ENCODE peak calls at places on chromosome 2, in four cellular contexts. Z is activated CD8-positive, alpha-beta memory T cell treated with anti-CD3 and anti-CD28 coated beads for 24 hours; K is glutamatergic neuron; A is EH. P is an unnamed sample.

GRCh38 chr2:24009680-24010476 is at the start of gene MFSD2B:
- DNase-seq in Z (no peak), K (peak; percentile 34), A (peak; percentile 19), P (peak; percentile 37)

GRCh38 chr2:47660167-47660566 is 122.8 kb upstream of the MSH6 start:
- DNase-seq in Z (no peak), K (no peak), A (no peak), P (no peak)

GRCh38 chr2:168948621-168949212 is 47.6 kb downstream of the G6PC2 start:
- DNase-seq in Z (no peak), K (no peak), A (peak; percentile 19), P (peak; percentile 23)

GRCh38 chr2:172373761-172374160 is 53.6 kb upstream of the ITGA6 start:
- DNase-seq in Z (no peak), K (no peak), A (peak; percentile 27), P (no peak)

GRCh38 chr2:71513096-71513495 is 59.7 kb downstream of the DYSF start:
- DNase-seq in Z (no peak), K (no peak), A (no peak), P (no peak)

GRCh38 chr2:234671231-234671630 is 174.3 kb upstream of the ARL4C start:
- DNase-seq in Z (no peak), K (no peak), A (no peak), P (no peak)

GRCh38 chr2:17976871-17977746 is 98.6 kb downstream of the KCNS3 start:
- DNase-seq in Z (no peak), K (no peak), A (peak; percentile 99), P (no peak)

GRCh38 chr2:241868661-241869081 is 858 bp upstream of the RTP5 start:
- DNase-seq in Z (no peak), K (peak; percentile 19), A (no peak), P (no peak)

GRCh38 chr2:173523497-173523896 is 168.8 kb downstream of the CDCA7 start:
- DNase-seq in Z (no peak), K (no peak), A (no peak), P (peak; percentile 71)

GRCh38 chr2:96251721-96252292 is 14.0 kb downstream of the TMEM127 start:
- DNase-seq in Z (no peak), K (peak; percentile 57), A (peak; percentile 99), P (peak; percentile 86)

GRCh38 chr2:72914226-72915075 is 2.9 kb upstream of the EMX1 start:
- DNase-seq in Z (peak; percentile 32), K (no peak), A (no peak), P (no peak)

GRCh38 chr2:241863021-241863954 is 4.6 kb upstream of the PDCD1 start:
- DNase-seq in Z (peak; percentile 86), K (peak; percentile 20), A (peak; percentile 51), P (peak; percentile 70)

GRCh38 chr2:52810460-52810859 is 957.1 kb upstream of the CHAC2 start:
- DNase-seq in Z (no peak), K (no peak), A (no peak), P (peak; percentile 18)

GRCh38 chr2:237591379-237591881 is 896 bp upstream of the RAB17 start:
- DNase-seq in Z (no peak), K (no peak), A (no peak), P (no peak)

GRCh38 chr2:233413046-233413445 is 58.8 kb downstream of the DGKD start:
- DNase-seq in Z (no peak), K (no peak), A (peak; percentile 33), P (peak; percentile 71)

GRCh38 chr2:104850322-104851184 is 3.4 kb upstream of the POU3F3 start:
- DNase-seq in Z (no peak), K (no peak), A (no peak), P (no peak)

GRCh38 chr2:224948859-224949258 is 93.4 kb downstream of the DOCK10 start:
- DNase-seq in Z (no peak), K (no peak), A (peak; percentile 74), P (no peak)

GRCh38 chr2:237752761-237753165 is 45.8 kb upstream of the RBM44 start:
- DNase-seq in Z (peak; percentile 69), K (no peak), A (no peak), P (no peak)

GRCh38 chr2:171407030-171407707 is 26.6 kb downstream of the METTL8 start:
- DNase-seq in Z (no peak), K (no peak), A (no peak), P (no peak)

GRCh38 chr2:74424139-74424992 is 2.8 kb downstream of the WDR54 start:
- DNase-seq in Z (no peak), K (no peak), A (peak; percentile 17), P (no peak)

GRCh38 chr2:189142893-189143759 is 36.4 kb downstream of the COL5A2 start:
- DNase-seq in Z (peak; percentile 59), K (peak; percentile 31), A (peak; percentile 53), P (peak; percentile 74)

GRCh38 chr2:151097930-151098329 is 163.7 kb downstream of the RBM43 start:
- DNase-seq in Z (no peak), K (no peak), A (peak; percentile 16), P (no peak)

GRCh38 chr2:182666674-182667320 is 49.3 kb upstream of the DNAJC10 start:
- DNase-seq in Z (no peak), K (no peak), A (peak; percentile 33), P (peak; percentile 32)

GRCh38 chr2:222450021-222450420 is 25.7 kb downstream of the SGPP2 start:
- DNase-seq in Z (no peak), K (peak; percentile 49), A (no peak), P (no peak)